ENCODE peak calls at places on chromosomes 12 and 14, in five cellular contexts. One of them, this sample, is unnamed.

GRCh38 chr14:74427651-74428050 is 1.6 kb upstream of the SYNDIG1L start:
- DNase-seq in BE2C: no peak
- DNase-seq in fibroblast of lung: no peak
- DNase-seq in ascending aorta: no peak
- DNase-seq in IMR-90: no peak
- DNase-seq in this sample: no peak

GRCh38 chr12:32229971-32230606 is 123.4 kb downstream of the BICD1 start:
- DNase-seq in fibroblast of lung: no peak
- DNase-seq in BE2C: no peak
- DNase-seq in ascending aorta: no peak
- DNase-seq in IMR-90: no peak
- DNase-seq in this sample: no peak

GRCh38 chr12:57941165-57941894 is at the start of gene ATP23:
- DNase-seq in fibroblast of lung: peak; percentile 86
- DNase-seq in ascending aorta: peak; percentile 94
- DNase-seq in IMR-90: peak; percentile 83
- DNase-seq in BE2C: peak; percentile 91
- DNase-seq in this sample: peak; percentile 92

GRCh38 chr12:123104809-123105208 is 46.1 kb downstream of the PITPNM2 start:
- DNase-seq in fibroblast of lung: no peak
- DNase-seq in IMR-90: no peak
- DNase-seq in BE2C: no peak
- DNase-seq in ascending aorta: no peak
- DNase-seq in this sample: no peak

GRCh38 chr12:46221255-46222128 is 47.4 kb downstream of the SLC38A1 start:
- DNase-seq in ascending aorta: no peak
- DNase-seq in BE2C: no peak
- DNase-seq in fibroblast of lung: peak; percentile 78
- DNase-seq in IMR-90: peak; percentile 55
- DNase-seq in this sample: no peak

GRCh38 chr12:124776126-124776513 is 87.5 kb downstream of the SCARB1 start:
- DNase-seq in fibroblast of lung: no peak
- DNase-seq in IMR-90: no peak
- DNase-seq in ascending aorta: no peak
- DNase-seq in BE2C: no peak
- DNase-seq in this sample: no peak

GRCh38 chr12:47361389-47362031 is 281.8 kb upstream of the AMIGO2 start:
- DNase-seq in BE2C: no peak
- DNase-seq in ascending aorta: no peak
- DNase-seq in IMR-90: no peak
- DNase-seq in fibroblast of lung: no peak
- DNase-seq in this sample: peak; percentile 62

GRCh38 chr12:78864483-78865296 is at the start of gene SYT1:
- DNase-seq in BE2C: peak; percentile 97
- DNase-seq in ascending aorta: peak; percentile 59
- DNase-seq in fibroblast of lung: peak; percentile 93
- DNase-seq in IMR-90: peak; percentile 85
- DNase-seq in this sample: no peak

GRCh38 chr14:59711083-59711482 is 134.5 kb upstream of the CCDC175 start:
- DNase-seq in IMR-90: no peak
- DNase-seq in ascending aorta: no peak
- DNase-seq in BE2C: no peak
- DNase-seq in fibroblast of lung: no peak
- DNase-seq in this sample: no peak

GRCh38 chr14:47278233-47278842 is 397.1 kb downstream of the MDGA2 start:
- DNase-seq in BE2C: peak; percentile 76
- DNase-seq in ascending aorta: no peak
- DNase-seq in IMR-90: no peak
- DNase-seq in fibroblast of lung: peak; percentile 9
- DNase-seq in this sample: peak; percentile 43

GRCh38 chr12:121811434-121812319 is 7.9 kb downstream of the SETD1B start:
- DNase-seq in BE2C: peak; percentile 81
- DNase-seq in ascending aorta: peak; percentile 68
- DNase-seq in IMR-90: peak; percentile 66
- DNase-seq in fibroblast of lung: peak; percentile 59
- DNase-seq in this sample: peak; percentile 93

GRCh38 chr14:96151242-96151641 is 53.4 kb upstream of the BDKRB2 start:
- DNase-seq in fibroblast of lung: no peak
- DNase-seq in BE2C: no peak
- DNase-seq in IMR-90: no peak
- DNase-seq in ascending aorta: no peak
- DNase-seq in this sample: no peak

DNA sequence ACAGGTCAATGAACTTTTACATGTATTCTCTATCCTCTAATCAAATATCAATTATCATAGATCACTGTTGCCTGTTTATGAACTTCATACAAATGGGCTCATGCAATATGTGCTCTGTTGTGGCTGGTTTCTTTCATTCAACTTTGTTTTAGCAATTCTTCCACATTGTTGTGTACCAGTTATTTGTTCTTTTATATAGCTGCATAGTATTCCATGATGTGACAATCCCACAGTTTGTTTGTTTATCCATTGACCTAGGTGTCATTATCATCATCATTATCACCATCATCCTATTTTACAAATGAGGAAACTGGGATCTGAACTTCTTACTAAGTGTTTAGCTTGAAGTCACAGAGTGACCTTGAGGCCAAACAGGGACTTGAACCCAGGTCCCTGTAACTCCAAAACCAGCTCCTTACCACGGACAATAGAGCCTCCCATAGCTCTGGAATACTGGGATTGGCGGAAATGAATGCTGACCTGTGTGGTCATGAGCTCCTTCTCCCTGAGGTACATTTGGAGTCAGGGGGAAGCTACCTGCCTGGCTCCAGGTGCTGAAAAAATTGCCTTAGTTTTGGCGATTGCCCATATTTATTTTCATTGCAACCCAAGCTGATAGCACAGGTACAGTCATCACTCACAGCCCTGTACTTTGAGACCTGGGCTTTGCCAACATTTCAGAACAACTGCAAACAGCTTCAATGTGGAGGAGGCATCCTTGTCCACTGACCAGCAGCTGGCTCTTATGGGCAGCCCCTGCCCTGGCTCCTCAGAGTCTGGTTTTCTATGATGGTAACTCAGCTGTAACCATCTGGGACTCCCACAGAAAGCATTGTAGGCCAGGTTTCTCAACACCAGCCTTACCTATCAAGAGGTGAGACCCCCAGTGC is 9.2 kb downstream of the ZFP36L1 start:
- DNase-seq in BE2C: no peak
- DNase-seq in fibroblast of lung: no peak
- DNase-seq in IMR-90: no peak
- DNase-seq in ascending aorta: peak; percentile 59
- DNase-seq in this sample: no peak
- H3K4me1 ChIP-seq in BE2C: no peaks in the 10 kb centered on the region
- H3K4me1 ChIP-seq in fibroblast of lung: peaks cover 37% of the 10 kb centered on the region
- H3K4me1 ChIP-seq in IMR-90: peaks cover 21% of the 10 kb centered on the region
- H3K4me1 ChIP-seq in ascending aorta: peaks cover 43% of the 10 kb centered on the region
- H3K4me1 ChIP-seq in this sample: peaks cover 29% of the 10 kb centered on the region

GRCh38 chr14:60807247-60807646 is 72.7 kb downstream of the MNAT1 start:
- DNase-seq in IMR-90: no peak
- DNase-seq in fibroblast of lung: no peak
- DNase-seq in BE2C: no peak
- DNase-seq in ascending aorta: no peak
- DNase-seq in this sample: no peak

GRCh38 chr14:60812987-60813386 is 78.4 kb downstream of the MNAT1 start:
- DNase-seq in ascending aorta: no peak
- DNase-seq in BE2C: peak; percentile 15
- DNase-seq in IMR-90: no peak
- DNase-seq in fibroblast of lung: no peak
- DNase-seq in this sample: no peak

GRCh38 chr14:60805881-60806569 is 71.5 kb downstream of the MNAT1 start:
- DNase-seq in ascending aorta: no peak
- DNase-seq in BE2C: no peak
- DNase-seq in IMR-90: peak; percentile 63
- DNase-seq in fibroblast of lung: peak; percentile 73
- DNase-seq in this sample: no peak

GRCh38 chr14:60803871-60804270 is 69.3 kb downstream of the MNAT1 start:
- DNase-seq in BE2C: no peak
- DNase-seq in fibroblast of lung: no peak
- DNase-seq in ascending aorta: no peak
- DNase-seq in IMR-90: no peak
- DNase-seq in this sample: no peak

GRCh38 chr14:60807971-60808370 is 73.4 kb downstream of the MNAT1 start:
- DNase-seq in BE2C: no peak
- DNase-seq in fibroblast of lung: peak; percentile 16
- DNase-seq in ascending aorta: no peak
- DNase-seq in IMR-90: peak; percentile 23
- DNase-seq in this sample: no peak
- H3K4me1 ChIP-seq in BE2C: no peaks in the 10 kb centered on the region
- H3K4me1 ChIP-seq in fibroblast of lung: no peaks in the 10 kb centered on the region
- H3K4me1 ChIP-seq in ascending aorta: no peaks in the 10 kb centered on the region
- H3K4me1 ChIP-seq in IMR-90: peaks cover 2% of the 10 kb centered on the region
- H3K4me1 ChIP-seq in this sample: no peaks in the 10 kb centered on the region

DNA sequence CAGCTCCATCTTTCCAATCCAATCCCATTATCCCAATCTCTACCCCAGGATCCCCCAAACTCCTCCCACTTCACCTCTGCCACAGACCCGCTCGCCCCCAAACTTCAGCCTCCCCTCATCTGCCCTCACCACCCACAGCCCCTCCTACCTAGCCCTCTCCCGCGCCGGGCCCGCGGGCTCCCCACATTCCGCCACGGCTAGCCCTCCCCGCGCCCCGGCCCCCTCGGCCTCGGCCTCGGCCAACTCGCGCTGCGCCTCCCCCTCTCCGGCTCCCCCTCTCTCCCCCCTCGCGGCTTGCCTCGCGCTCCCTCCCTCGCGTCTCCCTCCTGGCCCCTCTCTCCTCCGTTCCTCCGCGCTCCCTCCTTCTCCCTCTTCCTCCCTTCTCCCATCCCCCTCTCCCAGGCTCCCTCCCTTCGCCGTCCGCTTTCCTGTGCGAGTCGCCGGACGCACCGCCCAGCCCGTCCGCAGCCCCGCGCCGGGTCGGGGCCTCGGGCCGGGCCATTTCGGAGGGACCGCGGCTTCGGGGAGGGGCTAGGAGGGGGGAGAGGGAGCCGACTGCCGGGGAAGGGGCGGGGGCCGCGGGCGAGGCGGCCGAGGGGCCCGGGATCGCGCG is at the start of gene ATN1:
- DNase-seq in ascending aorta: peak; percentile 91
- DNase-seq in IMR-90: peak; percentile 78
- DNase-seq in BE2C: peak; percentile 83
- DNase-seq in fibroblast of lung: peak; percentile 81
- DNase-seq in this sample: peak; percentile 76
- H3K4me1 ChIP-seq in ascending aorta: peaks cover 40% of the 10 kb centered on the region
- H3K4me1 ChIP-seq in IMR-90: peaks cover 25% of the 10 kb centered on the region
- H3K4me1 ChIP-seq in BE2C: peaks cover 23% of the 10 kb centered on the region
- H3K4me1 ChIP-seq in fibroblast of lung: peaks cover 29% of the 10 kb centered on the region
- H3K4me1 ChIP-seq in this sample: peaks cover 63% of the 10 kb centered on the region

GRCh38 chr12:14643247-14643646 is 53.2 kb downstream of the GUCY2C start:
- DNase-seq in ascending aorta: no peak
- DNase-seq in fibroblast of lung: no peak
- DNase-seq in BE2C: no peak
- DNase-seq in IMR-90: no peak
- DNase-seq in this sample: peak; percentile 49
- H3K4me1 ChIP-seq in ascending aorta: peaks cover 23% of the 10 kb centered on the region
- H3K4me1 ChIP-seq in fibroblast of lung: no peaks in the 10 kb centered on the region
- H3K4me1 ChIP-seq in BE2C: no peaks in the 10 kb centered on the region
- H3K4me1 ChIP-seq in IMR-90: no peaks in the 10 kb centered on the region
- H3K4me1 ChIP-seq in this sample: peaks cover 28% of the 10 kb centered on the region

DNA sequence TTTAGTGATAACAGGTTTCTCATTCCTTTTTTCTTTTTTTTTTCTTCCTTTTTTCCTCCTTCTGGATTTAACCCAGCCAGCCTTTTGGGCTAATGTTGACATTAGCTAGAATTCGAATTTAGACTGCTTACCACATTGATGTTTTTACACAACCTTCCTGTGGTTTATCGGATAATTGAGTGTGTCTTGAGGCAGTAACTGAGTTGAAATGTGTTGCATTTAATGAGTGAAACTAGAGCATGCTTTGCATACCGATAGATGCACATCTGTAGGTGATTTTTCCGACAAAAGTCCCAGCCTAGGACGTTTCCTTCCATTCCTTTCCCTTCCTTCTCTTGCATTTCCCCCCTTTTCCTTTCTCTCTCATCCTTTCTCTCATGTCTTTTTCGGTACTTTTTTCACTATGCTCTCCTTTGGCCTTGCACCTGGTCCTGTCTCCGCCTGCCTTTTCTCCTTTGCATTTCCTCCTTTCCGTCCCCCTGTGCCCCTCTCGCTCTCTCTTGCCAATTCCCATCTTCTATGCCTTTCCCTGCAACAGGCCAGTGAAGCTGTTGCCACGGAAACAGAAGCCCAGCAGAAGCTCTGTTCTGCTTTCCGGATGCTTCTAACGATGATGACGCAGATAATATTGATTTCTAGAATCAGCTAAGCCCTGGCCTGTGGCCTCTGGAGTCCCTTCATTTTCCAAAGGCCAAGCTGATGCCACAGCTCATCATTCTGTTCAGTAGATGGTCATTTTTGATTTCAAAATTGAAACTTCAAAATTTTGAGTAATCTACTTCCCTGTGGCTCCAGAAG is 76.1 kb downstream of the SLC25A47 start:
- DNase-seq in BE2C: peak; percentile 75
- DNase-seq in ascending aorta: no peak
- DNase-seq in IMR-90: no peak
- DNase-seq in fibroblast of lung: no peak
- DNase-seq in this sample: no peak
- H3K4me1 ChIP-seq in BE2C: peaks cover 70% of the 10 kb centered on the region
- H3K4me1 ChIP-seq in ascending aorta: no peaks in the 10 kb centered on the region
- H3K4me1 ChIP-seq in IMR-90: peaks cover 3% of the 10 kb centered on the region
- H3K4me1 ChIP-seq in fibroblast of lung: no peaks in the 10 kb centered on the region
- H3K4me1 ChIP-seq in this sample: peaks cover 49% of the 10 kb centered on the region

DNA sequence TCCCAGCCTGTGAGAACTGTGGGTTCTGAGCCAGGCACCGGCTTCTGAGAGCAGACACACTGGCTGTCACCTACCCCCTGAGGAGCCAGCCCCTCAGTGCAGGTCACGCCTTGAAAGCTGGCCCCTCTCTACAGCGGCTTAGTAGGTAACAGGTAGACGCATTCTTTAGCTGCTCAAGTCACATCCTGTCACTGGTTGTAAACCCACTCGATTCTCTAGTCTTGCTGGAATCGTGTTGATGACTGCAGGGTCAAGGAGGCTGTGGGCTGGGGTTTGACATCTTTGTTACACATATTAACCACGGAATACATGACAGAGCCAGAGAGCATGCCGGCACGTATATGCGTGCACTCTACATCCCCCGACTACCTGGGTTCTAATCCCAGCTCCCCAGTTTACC is 210.6 kb downstream of the ETV6 start:
- DNase-seq in BE2C: no peak
- DNase-seq in IMR-90: no peak
- DNase-seq in ascending aorta: no peak
- DNase-seq in fibroblast of lung: no peak
- DNase-seq in this sample: no peak
- H3K4me1 ChIP-seq in BE2C: peaks cover 9% of the 10 kb centered on the region
- H3K4me1 ChIP-seq in IMR-90: peaks cover 5% of the 10 kb centered on the region
- H3K4me1 ChIP-seq in ascending aorta: peaks cover 29% of the 10 kb centered on the region
- H3K4me1 ChIP-seq in fibroblast of lung: peaks cover 10% of the 10 kb centered on the region
- H3K4me1 ChIP-seq in this sample: peaks cover 25% of the 10 kb centered on the region

DNA sequence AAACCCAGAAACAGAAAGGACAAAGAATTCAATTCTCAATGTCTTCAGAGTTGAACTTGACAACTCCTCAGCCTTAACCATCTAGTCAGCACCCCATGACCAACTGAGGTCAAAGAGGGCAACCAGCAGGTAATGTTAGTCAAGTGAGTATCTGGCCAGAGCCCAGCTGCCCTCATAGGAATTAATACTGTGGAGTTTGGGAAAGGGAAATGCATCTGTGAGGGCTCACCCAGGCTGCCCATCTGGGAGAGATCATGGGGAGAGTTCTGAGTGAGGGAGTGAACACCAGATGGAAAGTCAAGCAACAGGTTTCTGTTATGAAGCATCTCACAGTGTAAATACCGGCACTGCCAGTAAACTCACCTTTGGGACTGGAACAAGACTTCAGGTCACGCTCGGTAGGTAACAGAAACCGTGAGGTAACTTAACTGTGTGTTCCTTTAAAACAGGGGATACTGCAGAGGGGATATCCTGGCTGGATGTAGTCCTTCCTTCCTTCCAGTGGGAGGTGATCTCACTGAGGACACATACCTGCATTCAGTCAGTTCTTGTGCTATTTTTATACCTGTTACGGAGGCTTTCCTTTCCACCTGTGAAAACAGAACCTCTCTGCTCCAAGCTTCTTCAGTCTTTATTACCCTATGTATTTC is 94.4 kb downstream of the DAD1 start:
- DNase-seq in IMR-90: no peak
- DNase-seq in BE2C: no peak
- DNase-seq in ascending aorta: no peak
- DNase-seq in fibroblast of lung: no peak
- DNase-seq in this sample: no peak
- H3K4me1 ChIP-seq in IMR-90: no peaks in the 10 kb centered on the region
- H3K4me1 ChIP-seq in BE2C: peaks cover 10% of the 10 kb centered on the region
- H3K4me1 ChIP-seq in ascending aorta: no peaks in the 10 kb centered on the region
- H3K4me1 ChIP-seq in fibroblast of lung: no peaks in the 10 kb centered on the region
- H3K4me1 ChIP-seq in this sample: no peaks in the 10 kb centered on the region